ENCODE peak calls at places on chromosomes 16 and 17, in four cellular contexts. X is stimulated activated CD4-positive, alpha-beta T cell treated with anti-CD3 and anti-CD28 coated beads, Interleukin-15, amount 100 ng/mL, for 24 hours; R is GM12864; H is stimulated activated CD8-positive, alpha-beta memory T cell treated with anti-CD3 and anti-CD28 coated beads, Interleukin-7, amount 100 ng/mL, for 4 hours. M is an unnamed sample.
A peak's percentile ranks its signal among the peaks of the same experiment; 100 is the strongest.

GRCh38 chr16:3460121-3460520 is 16.6 kb downstream of the NAA60 start:
- DNase-seq in X (no peak), R (no peak), H (no peak), M (no peak)

GRCh38 chr17:1087381-1088241 is 90.7 kb downstream of the TIMM22 start:
- DNase-seq in X (peak; percentile 24), R (no peak), H (no peak), M (peak; percentile 18)

GRCh38 chr16:48153689-48154265 is 2.0 kb downstream of the ABCC12 start:
- DNase-seq in X (no peak), R (no peak), H (no peak), M (no peak)

GRCh38 chr17:38877130-38877851 is 7.4 kb downstream of the LASP1 start:
- DNase-seq in X (peak; percentile 36), R (no peak), H (no peak), M (no peak)

GRCh38 chr17:57261084-57261461 is 4.8 kb downstream of the MSI2 start:
- DNase-seq in X (no peak), R (no peak), H (no peak), M (no peak)

GRCh38 chr17:79098282-79098867 is 23.8 kb downstream of the ENGASE start:
- DNase-seq in X (no peak), R (no peak), H (no peak), M (no peak)

GRCh38 chr16:17440131-17440530 is 30.6 kb downstream of the XYLT1 start:
- DNase-seq in X (no peak), R (no peak), H (no peak), M (no peak)

GRCh38 chr16:75572859-75573542 is 6.8 kb downstream of the GABARAPL2 start:
- DNase-seq in X (no peak), R (no peak), H (no peak), M (no peak)

GRCh38 chr16:64910351-64910750 is 211.5 kb downstream of the CDH11 start:
- DNase-seq in X (no peak), R (no peak), H (no peak), M (no peak)

GRCh38 chr17:82301916-82302497 is 15.4 kb downstream of the CD7 start:
- DNase-seq in X (peak; percentile 83), R (no peak), H (peak; percentile 57), M (no peak)

GRCh38 chr17:60327122-60327869 is 64.6 kb downstream of the USP32 start:
- DNase-seq in X (no peak), R (no peak), H (no peak), M (no peak)

GRCh38 chr16:81823111-81823510 is 44.0 kb downstream of the PLCG2 start:
- DNase-seq in X (no peak), R (no peak), H (no peak), M (no peak)